ENCODE peak calls at places on chromosome 1, in nine cellular contexts. S is fibroblast of villous mesenchyme, N is AG10803, W is right atrium auricular region, H is WTC11, G is fibroblast of mammary gland, Z is tibial nerve, R is progenitor cell of endocrine pancreas, K is HFF-Myc. M is an unnamed sample.

GRCh38 chr1:80498673-80499072 is 1302.1 kb upstream of the ADGRL2 start:
- DNase-seq in S (no peak), N (no peak), W (no peak), H (no peak), G (no peak), Z (no peak), R (no peak), K (no peak), M (no peak)

GRCh38 chr1:70227439-70227838 is 6.3 kb downstream of the SRSF11 start:
- DNase-seq in S (no peak), N (no peak), W (no peak), H (no peak), G (no peak), Z (no peak), R (no peak), K (no peak), M (no peak)

GRCh38 chr1:6917067-6917466 is 131.8 kb downstream of the CAMTA1 start:
- DNase-seq in S (no peak), N (no peak), W (no peak), H (no peak), G (no peak), Z (no peak), R (no peak), K (no peak), M (no peak)

GRCh38 chr1:179840107-179840506 is 37.5 kb downstream of the TOR1AIP2 start:
- DNase-seq in S (no peak), N (no peak), W (no peak), H (no peak), G (no peak), Z (no peak), R (no peak), K (no peak), M (no peak)

GRCh38 chr1:12067900-12068821 is 5.1 kb downstream of the TNFRSF8 start:
- DNase-seq in S (peak), N (peak), W (no peak), H (peak), G (peak), Z (no peak), R (no peak), K (peak), M (peak)

GRCh38 chr1:162943627-162944026 is 82.7 kb upstream of the CCDC190 start:
- DNase-seq in S (peak), N (peak), W (no peak), H (no peak), G (peak), Z (no peak), R (no peak), K (peak), M (no peak)

GRCh38 chr1:164780863-164781262 is 221.9 kb downstream of the PBX1 start:
- DNase-seq in S (peak), N (peak), W (no peak), H (no peak), G (peak), Z (no peak), R (no peak), K (peak), M (peak)

GRCh38 chr1:222757673-222758268 is 20.8 kb downstream of the FAM177B start:
- DNase-seq in S (peak), N (no peak), W (no peak), H (no peak), G (peak), Z (no peak), R (no peak), K (no peak), M (no peak)

GRCh38 chr1:64659478-64659877 is 85.4 kb upstream of the RAVER2 start:
- DNase-seq in S (no peak), N (no peak), W (no peak), H (no peak), G (no peak), Z (no peak), R (no peak), K (no peak), M (no peak)

GRCh38 chr1:46393510-46393909 is 607 bp upstream of the FAAH start:
- DNase-seq in S (no peak), N (no peak), W (no peak), H (no peak), G (no peak), Z (no peak), R (no peak), K (no peak), M (no peak)

GRCh38 chr1:113608371-113608770 is 150.9 kb downstream of the PHTF1 start:
- DNase-seq in S (no peak), N (no peak), W (no peak), H (no peak), G (no peak), Z (no peak), R (no peak), K (no peak), M (no peak)

GRCh38 chr1:50913954-50914353 is 46.1 kb downstream of the FAF1 start:
- DNase-seq in S (no peak), N (no peak), W (no peak), H (no peak), G (no peak), Z (no peak), R (no peak), K (no peak), M (no peak)

GRCh38 chr1:168136709-168137514 is at the start of gene GPR161:
- DNase-seq in S (peak), N (peak), W (no peak), H (peak), G (peak), Z (peak), R (peak), K (no peak), M (no peak)

GRCh38 chr1:96116707-96117106 is 604.9 kb upstream of the PTBP2 start:
- DNase-seq in S (no peak), N (no peak), W (no peak), H (no peak), G (no peak), Z (no peak), R (no peak), K (no peak), M (no peak)

GRCh38 chr1:7616076-7616833 is 154.8 kb upstream of the VAMP3 start:
- DNase-seq in S (peak), N (peak), W (no peak), H (peak), G (peak), Z (no peak), R (peak), K (no peak), M (no peak)

GRCh38 chr1:159229486-159229885 is 24.8 kb downstream of the ACKR1 start:
- DNase-seq in S (no peak), N (peak), W (no peak), H (no peak), G (no peak), Z (no peak), R (no peak), K (no peak), M (no peak)

GRCh38 chr1:155022927-155023236 is 10.7 kb downstream of the DCST2 start:
- DNase-seq in S (no peak), N (no peak), W (no peak), H (no peak), G (no peak), Z (no peak), R (no peak), K (no peak), M (no peak)

GRCh38 chr1:37497832-37498231 is 16.7 kb downstream of the MEAF6 start:
- DNase-seq in S (no peak), N (no peak), W (no peak), H (no peak), G (no peak), Z (no peak), R (no peak), K (no peak), M (no peak)
- TF ChIP-seq CTCF in S (no peak), N (no peak), W (no peak), H (no peak), G (no peak), Z (no peak), R (no peak), K (no peak), M (no peak)

GRCh38 chr1:224666911-224667310 is 50.8 kb downstream of the CNIH3 start:
- DNase-seq in S (no peak), N (no peak), W (no peak), H (no peak), G (peak), Z (no peak), R (no peak), K (no peak), M (no peak)

GRCh38 chr1:224662870-224663269 is 46.8 kb downstream of the CNIH3 start:
- DNase-seq in S (no peak), N (no peak), W (no peak), H (no peak), G (no peak), Z (no peak), R (no peak), K (no peak), M (no peak)

GRCh38 chr1:224669400-224669799 is 53.3 kb downstream of the CNIH3 start:
- DNase-seq in S (no peak), N (no peak), W (no peak), H (no peak), G (no peak), Z (no peak), R (no peak), K (no peak), M (no peak)

GRCh38 chr1:224668991-224669390 is 52.9 kb downstream of the CNIH3 start:
- DNase-seq in S (peak), N (peak), W (no peak), H (no peak), G (peak), Z (no peak), R (no peak), K (no peak), M (no peak)

GRCh38 chr1:224666078-224666477 is 50.0 kb downstream of the CNIH3 start:
- DNase-seq in S (no peak), N (no peak), W (no peak), H (no peak), G (no peak), Z (no peak), R (no peak), K (no peak), M (no peak)
- TF ChIP-seq CTCF in S (no peak), N (no peak), W (no peak), H (no peak), G (no peak), Z (no peak), R (no peak), K (no peak), M (no peak)

DNA sequence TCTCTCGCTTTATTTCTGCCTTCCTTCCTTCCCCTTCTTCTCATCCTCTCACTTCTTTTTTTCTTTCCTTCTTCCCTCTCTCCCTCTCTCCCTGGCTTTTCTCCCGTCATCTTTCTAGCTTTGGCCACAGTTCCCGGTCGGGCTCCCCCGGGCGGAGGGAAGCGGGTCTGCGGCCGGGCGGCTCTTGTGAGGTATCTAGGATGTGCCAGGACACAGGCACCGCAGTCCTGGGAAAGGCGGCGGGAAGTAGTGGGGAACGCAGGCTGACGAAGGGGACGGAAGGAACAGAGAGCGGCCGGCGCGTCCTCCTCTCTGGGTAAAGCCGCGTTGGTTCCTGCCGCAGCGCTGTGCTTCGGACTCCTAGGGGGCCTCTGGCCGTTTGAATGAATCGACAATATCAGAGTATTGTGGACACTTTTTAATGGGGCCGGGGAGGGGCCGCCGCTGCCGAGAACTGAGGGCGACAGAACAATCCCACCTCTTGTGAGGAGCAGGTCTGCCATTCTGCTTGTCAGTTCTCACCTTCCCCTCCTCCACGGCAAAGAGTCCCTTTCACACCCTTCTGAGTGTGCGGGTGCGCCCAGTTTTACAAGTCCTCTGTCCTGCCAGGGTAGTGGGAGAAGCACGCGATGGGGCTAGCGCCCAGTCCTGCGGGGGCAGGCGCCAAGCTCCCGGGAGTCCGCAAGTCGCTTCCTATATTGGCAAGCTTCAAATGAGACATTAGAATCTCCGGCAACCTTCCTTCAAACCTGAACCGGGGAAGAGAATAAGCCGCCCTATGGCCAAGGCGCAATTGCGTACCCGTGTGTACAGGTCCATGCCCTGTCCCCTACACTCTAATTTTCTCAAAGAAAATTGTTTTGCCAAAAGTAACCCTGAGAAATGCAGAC is 1.1 kb upstream of the LHX9 start:
- DNase-seq in S (peak), N (peak), W (no peak), H (peak), G (peak), Z (no peak), R (peak), K (peak), M (no peak)
- TF ChIP-seq CTCF in S (peak), N (peak), W (peak), H (peak), G (peak), Z (peak), R (peak), K (peak), M (peak)

GRCh38 chr1:78553859-78554258 is 63.1 kb downstream of the PTGFR start:
- DNase-seq in S (no peak), N (no peak), W (no peak), H (peak), G (no peak), Z (no peak), R (no peak), K (no peak), M (no peak)
- TF ChIP-seq CTCF in S (peak), N (no peak), W (no peak), H (peak), G (no peak), Z (no peak), R (no peak), K (peak), M (no peak)

GRCh38 chr1:85308837-85309350 is 32.5 kb upstream of the BCL10 start:
- DNase-seq in S (no peak), N (no peak), W (no peak), H (no peak), G (no peak), Z (no peak), R (no peak), K (no peak), M (no peak)

GRCh38 chr1:85303440-85304162 is 27.2 kb upstream of the BCL10 start:
- DNase-seq in S (no peak), N (no peak), W (no peak), H (no peak), G (peak), Z (no peak), R (no peak), K (no peak), M (no peak)

GRCh38 chr1:85306236-85306635 is 29.8 kb upstream of the BCL10 start:
- DNase-seq in S (no peak), N (no peak), W (no peak), H (no peak), G (no peak), Z (no peak), R (no peak), K (no peak), M (no peak)

GRCh38 chr1:85311818-85312217 is 35.4 kb upstream of the BCL10 start:
- DNase-seq in S (no peak), N (no peak), W (no peak), H (no peak), G (peak), Z (no peak), R (no peak), K (no peak), M (no peak)

DNA sequence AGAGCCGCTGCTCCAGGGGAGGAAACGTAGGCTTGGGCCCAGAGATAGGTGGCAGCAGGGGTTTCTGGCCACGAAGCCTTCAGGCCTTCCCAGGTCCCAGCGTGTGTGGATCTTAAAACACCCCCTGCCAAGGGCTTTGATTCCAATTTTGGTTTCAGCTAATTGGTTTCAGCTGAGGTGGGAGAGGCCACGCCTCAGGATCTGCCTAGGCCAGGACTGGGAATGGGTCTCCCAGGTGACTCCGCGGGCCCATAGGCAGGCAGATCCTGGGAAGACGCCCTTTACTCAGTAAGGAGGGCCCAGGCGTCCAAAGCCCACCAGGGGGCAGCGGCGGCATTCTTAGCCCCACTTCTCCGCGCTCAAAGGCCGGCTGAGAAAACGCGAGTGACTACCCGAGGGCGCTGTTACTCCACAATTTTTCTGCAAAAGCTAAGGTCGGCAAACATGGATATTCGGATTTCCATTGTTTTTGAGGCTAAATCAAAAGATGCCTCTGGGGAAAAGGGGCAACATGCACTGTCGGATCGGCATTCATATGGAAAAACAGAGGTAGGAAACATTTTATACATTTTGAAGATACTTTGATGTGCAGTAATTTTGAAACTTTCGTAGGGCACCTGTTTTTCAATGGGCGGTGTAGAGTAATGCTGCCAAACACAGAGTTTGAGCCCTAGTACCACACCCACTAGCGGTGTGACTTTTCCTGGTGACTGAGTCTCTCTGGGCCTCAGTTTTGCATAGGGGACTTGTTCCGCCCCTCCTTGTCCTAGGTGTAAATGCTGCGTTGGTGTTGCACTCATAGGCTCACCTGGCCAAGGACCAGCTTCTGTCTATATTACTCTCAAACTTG is 31.8 kb upstream of the BCL10 start:
- DNase-seq in S (peak), N (peak), W (peak), H (peak), G (peak), Z (peak), R (peak), K (no peak), M (peak)
- TF ChIP-seq CTCF in S (peak), N (peak), W (peak), H (peak), G (peak), Z (peak), R (peak), K (peak), M (peak)

GRCh38 chr1:47785118-47785517 is 212.1 kb downstream of the TRABD2B start:
- DNase-seq in S (no peak), N (no peak), W (no peak), H (no peak), G (no peak), Z (no peak), R (no peak), K (no peak), M (no peak)

GRCh38 chr1:47786301-47786700 is 210.9 kb downstream of the TRABD2B start:
- DNase-seq in S (no peak), N (no peak), W (no peak), H (no peak), G (no peak), Z (no peak), R (no peak), K (no peak), M (no peak)

GRCh38 chr1:47784294-47784650 is 212.9 kb downstream of the TRABD2B start:
- DNase-seq in S (no peak), N (no peak), W (no peak), H (no peak), G (no peak), Z (no peak), R (no peak), K (no peak), M (no peak)

GRCh38 chr1:47787560-47787959 is 209.6 kb downstream of the TRABD2B start:
- DNase-seq in S (no peak), N (no peak), W (no peak), H (no peak), G (no peak), Z (no peak), R (no peak), K (no peak), M (no peak)

GRCh38 chr1:47785561-47786271 is 211.5 kb downstream of the TRABD2B start:
- DNase-seq in S (no peak), N (no peak), W (no peak), H (peak), G (no peak), Z (no peak), R (no peak), K (no peak), M (no peak)
- TF ChIP-seq CTCF in S (no peak), N (peak), W (peak), H (no peak), G (peak), Z (peak), R (peak), K (peak), M (peak)